ENCODE peak calls at places on chromosome 13, in five cellular contexts. T, X, I, B and L are unnamed samples.
A peak's percentile ranks its signal among the peaks of the same experiment; 100 is the strongest.

GRCh38 chr13:26784704-26785639 is 24.4 kb upstream of the GPR12 start:
- DNase-seq in T (no peak), X (no peak), I (no peak), B (peak; percentile 53), L (no peak)

GRCh38 chr13:97506511-97506910 is 72.5 kb downstream of the RAP2A start:
- DNase-seq in T (no peak), X (no peak), I (no peak), B (no peak), L (no peak)

GRCh38 chr13:107799001-107799400 is 416.3 kb downstream of the LIG4 start:
- DNase-seq in T (no peak), X (no peak), I (no peak), B (no peak), L (no peak)

GRCh38 chr13:111469916-111470506 is 149.6 kb downstream of the TEX29 start:
- DNase-seq in T (no peak), X (no peak), I (no peak), B (no peak), L (no peak)

GRCh38 chr13:72839831-72840426 is 58.0 kb downstream of the PIBF1 start:
- DNase-seq in T (peak; percentile 44), X (peak; percentile 67), I (no peak), B (peak; percentile 75), L (peak; percentile 56)

GRCh38 chr13:88586263-88586662 is 915.1 kb downstream of the SLITRK5 start:
- DNase-seq in T (no peak), X (no peak), I (no peak), B (no peak), L (no peak)

GRCh38 chr13:110006304-110006703 is 219.9 kb upstream of the IRS2 start:
- DNase-seq in T (no peak), X (no peak), I (no peak), B (no peak), L (no peak)

GRCh38 chr13:29543230-29544215 is 52.0 kb downstream of the SLC7A1 start:
- DNase-seq in T (no peak), X (peak; percentile 29), I (no peak), B (peak; percentile 31), L (no peak)

GRCh38 chr13:48842316-48842715 is 133.4 kb upstream of the FNDC3A start:
- DNase-seq in T (no peak), X (no peak), I (no peak), B (no peak), L (no peak)

GRCh38 chr13:109156181-109156935 is 526.9 kb downstream of the MYO16 start:
- DNase-seq in T (no peak), X (no peak), I (no peak), B (no peak), L (no peak)

DNA sequence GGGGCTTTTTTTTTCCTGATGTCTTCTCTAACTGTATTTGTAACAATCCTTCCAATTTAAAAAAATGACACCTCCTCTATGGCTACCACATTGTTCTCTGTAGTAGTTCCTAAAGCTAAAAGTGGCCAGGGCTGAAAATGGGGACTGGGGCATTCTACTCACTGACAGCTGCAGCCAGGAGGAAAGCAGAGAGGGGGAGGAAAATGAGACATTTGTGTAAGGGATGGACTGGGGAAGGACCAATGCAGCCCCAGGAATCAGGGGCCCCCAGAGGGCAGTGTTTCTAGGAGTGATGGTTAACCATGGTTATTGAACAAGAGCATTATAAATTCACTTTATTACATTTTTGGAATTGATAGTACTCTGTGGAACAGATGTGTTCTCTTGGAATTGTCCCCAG is 34.3 kb upstream of the C1QTNF9 start:
- DNase-seq in T (no peak), X (no peak), I (no peak), B (no peak), L (no peak)
- H3K4me1 ChIP-seq in T (peaks cover 34% of the 10 kb centered on the region), X (no peaks in the 10 kb centered on the region), I (peaks cover 92% of the 10 kb centered on the region), B (peaks cover 5% of the 10 kb centered on the region), L (peaks cover 21% of the 10 kb centered on the region)

GRCh38 chr13:99894105-99894504 is 77.5 kb downstream of the ZIC5 start:
- DNase-seq in T (no peak), X (no peak), I (no peak), B (no peak), L (peak; percentile 22)
- H3K4me1 ChIP-seq in T (no peaks in the 10 kb centered on the region), X (no peaks in the 10 kb centered on the region), I (peaks cover 7% of the 10 kb centered on the region), B (peaks cover 61% of the 10 kb centered on the region), L (no peaks in the 10 kb centered on the region)

GRCh38 chr13:93534181-93534700 is 307.6 kb downstream of the GPC6 start:
- DNase-seq in T (no peak), X (no peak), I (no peak), B (no peak), L (no peak)
- H3K4me1 ChIP-seq in T (peaks cover 12% of the 10 kb centered on the region), X (no peaks in the 10 kb centered on the region), I (no peaks in the 10 kb centered on the region), B (peaks cover 12% of the 10 kb centered on the region), L (no peaks in the 10 kb centered on the region)

GRCh38 chr13:21341637-21342422 is 117.3 kb downstream of the ZDHHC20 start:
- DNase-seq in T (no peak), X (no peak), I (no peak), B (no peak), L (no peak)
- H3K4me1 ChIP-seq in T (no peaks in the 10 kb centered on the region), X (no peaks in the 10 kb centered on the region), I (peaks cover 25% of the 10 kb centered on the region), B (peaks cover 4% of the 10 kb centered on the region), L (no peaks in the 10 kb centered on the region)

DNA sequence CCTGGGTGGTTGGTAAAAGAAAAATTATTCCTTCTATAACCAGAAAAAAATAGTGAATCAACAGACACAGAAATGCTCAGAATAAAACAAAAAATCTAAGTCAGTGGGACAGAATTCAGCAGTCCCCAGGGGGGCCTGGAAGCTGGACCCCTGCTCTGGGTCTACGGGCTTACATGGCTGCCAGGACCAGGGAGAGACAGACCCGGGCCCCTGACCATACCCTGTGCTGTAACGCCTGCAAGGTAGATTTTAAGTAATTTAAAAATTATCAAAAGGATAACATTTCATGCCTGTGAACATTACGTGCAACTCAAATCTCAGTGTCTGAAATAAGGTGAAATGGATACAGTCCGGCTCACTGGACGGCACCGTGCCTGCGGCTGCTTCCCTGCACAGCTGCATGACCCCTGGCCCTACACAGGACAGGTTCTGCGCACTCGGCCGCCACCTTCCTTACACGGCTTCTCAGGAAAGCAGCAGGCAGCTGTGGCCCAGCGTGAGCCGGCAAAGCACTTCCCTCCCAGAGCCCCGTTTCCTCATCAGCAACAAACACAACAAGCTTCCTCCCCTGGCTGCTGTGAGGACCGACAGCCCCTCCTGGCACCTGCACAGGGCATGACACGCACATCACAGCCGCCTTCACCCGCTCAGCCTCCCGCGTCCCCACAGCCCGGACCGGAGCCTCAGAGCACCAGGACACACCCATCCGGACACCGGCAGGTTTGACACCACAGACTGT is 22.2 kb downstream of the RASA3 start:
- DNase-seq in T (no peak), X (peak; percentile 52), I (peak; percentile 63), B (peak; percentile 50), L (peak; percentile 66)
- H3K4me1 ChIP-seq in T (peaks cover 34% of the 10 kb centered on the region), X (peaks cover 20% of the 10 kb centered on the region), I (peaks cover 94% of the 10 kb centered on the region), B (peaks cover 8% of the 10 kb centered on the region), L (peaks cover 32% of the 10 kb centered on the region)

GRCh38 chr13:33075996-33076395 is 59.8 kb downstream of the KL start:
- DNase-seq in T (no peak), X (no peak), I (no peak), B (no peak), L (no peak)
- H3K4me1 ChIP-seq in T (peaks cover 3% of the 10 kb centered on the region), X (peaks cover 10% of the 10 kb centered on the region), I (no peaks in the 10 kb centered on the region), B (no peaks in the 10 kb centered on the region), L (peaks cover 4% of the 10 kb centered on the region)